ENCODE peak calls at places on chromosomes 7 and 10, in four cellular contexts. N is BJ, Y is transverse colon, T is gastrocnemius medialis. K is an unnamed sample.

GRCh38 chr10:124354411-124355382 is 64.0 kb downstream of the OAT start:
- DNase-seq in N (peak), Y (peak), T (no peak), K (no peak)

GRCh38 chr10:32379314-32379949 is 32.5 kb upstream of the EPC1 start:
- DNase-seq in N (peak), Y (no peak), T (no peak), K (no peak)

GRCh38 chr10:124742418-124743187 is 1.6 kb downstream of the FAM53B start:
- DNase-seq in N (no peak), Y (no peak), T (peak), K (no peak)

GRCh38 chr7:151313857-151314256 is 27.8 kb upstream of the NUB1 start:
- DNase-seq in N (no peak), Y (no peak), T (peak), K (no peak)

GRCh38 chr10:51602326-51602725 is 97.1 kb downstream of the CSTF2T start:
- DNase-seq in N (no peak), Y (no peak), T (no peak), K (no peak)

GRCh38 chr7:47571355-47572100 is 10.4 kb downstream of the TNS3 start:
- DNase-seq in N (peak), Y (peak), T (peak), K (peak)

GRCh38 chr10:6283632-6284031 is 80.9 kb downstream of the PFKFB3 start:
- DNase-seq in N (no peak), Y (no peak), T (no peak), K (no peak)

GRCh38 chr7:68406480-68406879 is 1191.8 kb upstream of the AUTS2 start:
- DNase-seq in N (no peak), Y (no peak), T (no peak), K (no peak)

GRCh38 chr10:113494736-113495135 is 58.1 kb upstream of the HABP2 start:
- DNase-seq in N (no peak), Y (no peak), T (no peak), K (no peak)

GRCh38 chr10:35834916-35835499 is 192.9 kb upstream of the FZD8 start:
- DNase-seq in N (no peak), Y (no peak), T (no peak), K (no peak)

GRCh38 chr10:16565604-16566003 is 43.9 kb upstream of the C1QL3 start:
- DNase-seq in N (no peak), Y (no peak), T (no peak), K (no peak)

GRCh38 chr7:23955145-23955544 is 245.1 kb downstream of the STK31 start:
- DNase-seq in N (no peak), Y (no peak), T (no peak), K (no peak)

GRCh38 chr10:101858723-101859500 is 15.3 kb upstream of the KCNIP2 start:
- DNase-seq in N (no peak), Y (no peak), T (no peak), K (no peak)

GRCh38 chr7:78879206-78879605 is 574.3 kb downstream of the MAGI2 start:
- DNase-seq in N (no peak), Y (no peak), T (no peak), K (no peak)

GRCh38 chr7:27097686-27098492 is 2.1 kb upstream of the HOXA1 start:
- DNase-seq in N (no peak), Y (no peak), T (no peak), K (no peak)

GRCh38 chr10:113958631-113959382 is 84.9 kb upstream of the ADRB1 start:
- DNase-seq in N (peak), Y (peak), T (no peak), K (peak)

GRCh38 chr7:105015631-105015965 is 1.6 kb downstream of the KMT2E start:
- DNase-seq in N (no peak), Y (peak), T (peak), K (no peak)

GRCh38 chr7:55639640-55640039 is 67.3 kb upstream of the VOPP1 start:
- DNase-seq in N (no peak), Y (no peak), T (no peak), K (no peak)

GRCh38 chr7:87435546-87435945 is 39.9 kb downstream of the ABCB4 start:
- DNase-seq in N (no peak), Y (no peak), T (no peak), K (peak)

GRCh38 chr10:66564341-66564740 is 361.5 kb upstream of the LRRTM3 start:
- DNase-seq in N (no peak), Y (no peak), T (no peak), K (peak)

GRCh38 chr10:17599089-17599488 is 18.1 kb downstream of the HACD1 start:
- DNase-seq in N (no peak), Y (no peak), T (no peak), K (no peak)

GRCh38 chr7:95608344-95609173 is 12.2 kb upstream of the PDK4 start:
- DNase-seq in N (peak), Y (peak), T (peak), K (peak)

GRCh38 chr7:117673839-117674238 is 194.0 kb downstream of the CFTR start:
- DNase-seq in N (no peak), Y (no peak), T (no peak), K (no peak)

GRCh38 chr7:49418964-49419363 is 354.5 kb upstream of the VWC2 start:
- DNase-seq in N (no peak), Y (no peak), T (no peak), K (no peak)

GRCh38 chr7:7438851-7439250 is 96.8 kb downstream of the COL28A1 start:
- DNase-seq in N (peak), Y (no peak), T (no peak), K (peak)

GRCh38 chr10:46028584-46029570 is 1.5 kb downstream of the NCOA4 start:
- DNase-seq in N (no peak), Y (peak), T (no peak), K (peak)

GRCh38 chr7:94182066-94182465 is 177.9 kb upstream of the BET1 start:
- DNase-seq in N (no peak), Y (no peak), T (no peak), K (peak)

GRCh38 chr7:20240080-20240926 is 23.1 kb upstream of the MACC1 start:
- DNase-seq in N (no peak), Y (no peak), T (no peak), K (no peak)

GRCh38 chr7:2248984-2249694 is 7.1 kb downstream of the NUDT1 start:
- DNase-seq in N (peak), Y (peak), T (peak), K (no peak)

GRCh38 chr10:98611432-98611831 is 164.7 kb upstream of the HPS1 start:
- DNase-seq in N (no peak), Y (no peak), T (peak), K (no peak)

GRCh38 chr7:6181136-6181535 is 91.3 kb downstream of the CYTH3 start:
- DNase-seq in N (no peak), Y (no peak), T (no peak), K (no peak)

GRCh38 chr10:17375936-17376584 is 78.3 kb downstream of the ST8SIA6 start:
- DNase-seq in N (no peak), Y (no peak), T (no peak), K (no peak)

GRCh38 chr7:87475359-87476178 is at the start of gene ABCB4:
- DNase-seq in N (no peak), Y (peak), T (peak), K (no peak)

GRCh38 chr10:52768114-52768532 is 4.5 kb downstream of the MBL2 start:
- DNase-seq in N (no peak), Y (no peak), T (no peak), K (no peak)

GRCh38 chr7:84914598-84914997 is 272.3 kb downstream of the SEMA3D start:
- DNase-seq in N (no peak), Y (no peak), T (no peak), K (no peak)

GRCh38 chr10:13117842-13118783 is 18.1 kb downstream of the OPTN start:
- DNase-seq in N (no peak), Y (no peak), T (peak), K (no peak)

GRCh38 chr7:25260862-25261454 is 32.7 kb upstream of the NPVF start:
- DNase-seq in N (no peak), Y (no peak), T (no peak), K (no peak)

GRCh38 chr7:141674201-141674671 is 27.7 kb downstream of the DENND11 start:
- DNase-seq in N (no peak), Y (no peak), T (no peak), K (peak)
- H3K4me3 ChIP-seq in N (no peak), Y (no peak), T (no peak), K (no peak)

GRCh38 chr10:92550924-92551323 is 23.0 kb downstream of the IDE start:
- DNase-seq in N (no peak), Y (no peak), T (no peak), K (no peak)
- TF ChIP-seq CTCF in N (no peak), Y (no peak), T (no peak), K (no peak)

DNA sequence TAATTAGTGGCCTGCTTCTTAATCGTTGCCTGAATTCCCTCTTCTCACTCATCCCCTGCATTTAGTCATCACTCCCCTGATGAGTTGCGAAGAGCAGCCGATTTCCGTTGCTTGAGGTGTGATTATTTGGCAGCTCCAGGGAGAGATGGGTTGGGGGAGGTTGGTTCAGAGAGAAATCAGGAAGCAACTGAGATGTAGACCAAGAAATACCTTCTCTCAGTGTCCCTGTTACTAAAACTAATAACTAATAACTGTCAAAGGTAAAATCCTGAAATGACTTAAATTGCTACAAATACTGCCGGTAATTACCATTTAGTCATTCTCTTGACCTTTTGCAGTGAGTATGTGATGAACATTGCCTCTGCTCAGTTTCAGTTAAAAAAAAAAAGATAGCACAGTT is 76.9 kb downstream of the ELMO1 start:
- DNase-seq in N (no peak), Y (no peak), T (no peak), K (no peak)
- H3K4me3 ChIP-seq in N (no peak), Y (no peak), T (no peak), K (no peak)

DNA sequence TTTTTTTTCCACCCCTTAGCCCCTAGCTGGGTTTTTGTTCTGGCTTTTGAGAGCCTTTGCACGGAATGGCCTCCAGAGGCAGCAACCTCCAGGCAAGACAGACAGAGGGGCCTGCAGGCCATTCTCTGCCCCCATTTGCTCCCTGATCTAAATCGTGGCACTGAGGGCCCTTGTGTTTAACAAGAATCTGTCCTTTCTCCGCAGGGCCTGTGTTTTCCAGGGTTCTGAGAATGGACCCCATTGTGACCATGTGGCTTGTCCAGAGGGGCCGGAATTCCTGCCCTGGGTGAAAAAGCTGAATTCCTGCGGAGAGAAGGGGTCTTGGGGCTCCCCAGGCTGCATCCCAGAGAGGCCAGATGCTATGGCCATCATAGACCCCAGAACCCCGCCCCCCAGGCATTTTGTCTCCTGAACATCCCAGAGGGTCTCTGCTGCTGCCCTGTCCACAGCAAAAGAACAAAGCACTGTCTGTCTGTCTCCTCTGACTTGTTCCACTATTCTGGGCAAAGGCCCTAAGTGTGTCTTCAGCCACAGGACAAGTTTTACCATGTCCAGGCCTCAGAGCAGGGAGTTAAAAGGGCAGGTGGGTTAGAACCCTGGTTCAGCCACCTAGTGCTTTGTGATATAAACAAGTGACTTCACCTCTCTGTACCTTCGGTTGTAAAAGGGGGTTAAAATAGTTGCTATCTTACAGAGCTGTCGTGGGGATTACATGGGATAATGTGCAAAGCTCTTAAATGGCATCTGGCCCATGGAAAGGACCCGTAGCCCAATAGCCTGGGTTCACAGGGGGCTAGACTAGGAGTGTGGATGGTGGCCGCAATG is 155.6 kb downstream of the SH3PXD2A start:
- DNase-seq in N (no peak), Y (no peak), T (no peak), K (no peak)
- TF ChIP-seq CTCF in N (no peak), Y (no peak), T (no peak), K (peak)

GRCh38 chr7:135285547-135285946 is 51.9 kb downstream of the STRA8 start:
- DNase-seq in N (no peak), Y (no peak), T (no peak), K (no peak)

GRCh38 chr7:135282621-135283295 is 49.1 kb downstream of the STRA8 start:
- DNase-seq in N (no peak), Y (no peak), T (no peak), K (no peak)

GRCh38 chr7:135277161-135277560 is 43.5 kb downstream of the STRA8 start:
- DNase-seq in N (no peak), Y (no peak), T (no peak), K (no peak)

GRCh38 chr7:135283959-135284638 is 50.5 kb downstream of the STRA8 start:
- DNase-seq in N (no peak), Y (no peak), T (no peak), K (no peak)

GRCh38 chr7:135281363-135281949 is 47.8 kb downstream of the STRA8 start:
- DNase-seq in N (peak), Y (peak), T (peak), K (peak)
- H3K4me3 ChIP-seq in N (no peak), Y (no peak), T (no peak), K (no peak)

GRCh38 chr7:42029405-42029804 is 207.6 kb downstream of the GLI3 start:
- DNase-seq in N (no peak), Y (no peak), T (no peak), K (no peak)

GRCh38 chr7:42023216-42023724 is 213.7 kb downstream of the GLI3 start:
- DNase-seq in N (no peak), Y (no peak), T (no peak), K (no peak)

GRCh38 chr7:42020067-42020466 is 216.9 kb downstream of the GLI3 start:
- DNase-seq in N (no peak), Y (no peak), T (no peak), K (no peak)

GRCh38 chr7:42027521-42027920 is 209.5 kb downstream of the GLI3 start:
- DNase-seq in N (no peak), Y (no peak), T (no peak), K (no peak)

DNA sequence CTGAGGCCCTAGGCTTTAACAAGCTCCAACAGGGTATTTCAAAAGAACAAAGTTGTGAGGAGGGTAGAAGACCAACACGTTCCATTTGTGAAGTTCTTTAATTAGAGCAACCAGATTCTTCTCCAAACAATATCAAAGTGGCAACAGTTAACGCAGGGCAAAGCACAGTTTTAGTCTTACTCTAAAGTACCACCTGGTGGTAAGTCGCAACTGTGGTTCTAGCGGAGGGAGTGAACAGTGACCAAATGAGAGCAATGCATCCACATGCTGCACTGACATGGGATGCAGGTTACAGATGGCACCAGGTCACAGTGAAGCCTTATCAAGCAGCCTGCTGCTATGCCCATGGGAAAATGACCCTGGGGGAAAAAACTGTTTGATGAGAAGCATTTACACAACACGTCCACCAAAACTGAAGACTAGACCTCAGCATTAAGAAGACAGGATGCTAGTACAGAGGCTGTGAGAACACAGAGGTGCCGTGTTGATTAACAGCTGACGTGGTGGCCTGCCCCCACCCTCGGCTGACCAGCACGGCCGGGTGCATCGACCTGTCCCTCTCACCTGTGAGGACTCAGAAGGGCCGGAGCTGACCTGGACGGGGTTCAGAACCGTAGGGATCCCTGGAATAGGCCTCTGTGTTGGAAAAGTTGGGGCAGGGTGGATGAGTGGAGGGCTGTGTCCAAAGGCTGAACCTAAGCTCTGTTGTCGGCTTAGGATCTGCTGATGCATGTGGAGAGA is 211.2 kb downstream of the GLI3 start:
- DNase-seq in N (no peak), Y (no peak), T (no peak), K (no peak)
- TF ChIP-seq CTCF in N (no peak), Y (no peak), T (no peak), K (no peak)

GRCh38 chr7:1236132-1236655 is 3.5 kb downstream of the UNCX start:
- DNase-seq in N (no peak), Y (no peak), T (no peak), K (no peak)
- H3K4me3 ChIP-seq in N (no peak), Y (no peak), T (no peak), K (no peak)

GRCh38 chr10:20765066-20765465 is 132.0 kb downstream of the NEBL start:
- DNase-seq in N (no peak), Y (no peak), T (no peak), K (no peak)
- TF ChIP-seq CTCF in N (no peak), Y (no peak), T (no peak), K (no peak)

GRCh38 chr7:129877146-129877792 is 75.5 kb downstream of the UBE2H start:
- DNase-seq in N (no peak), Y (no peak), T (peak), K (no peak)

GRCh38 chr7:129875160-129875559 is 77.6 kb downstream of the UBE2H start:
- DNase-seq in N (no peak), Y (no peak), T (no peak), K (no peak)

GRCh38 chr7:129872054-129872453 is 80.7 kb downstream of the UBE2H start:
- DNase-seq in N (no peak), Y (no peak), T (no peak), K (no peak)

GRCh38 chr7:129874722-129875121 is 78.0 kb downstream of the UBE2H start:
- DNase-seq in N (no peak), Y (no peak), T (no peak), K (no peak)

GRCh38 chr7:129875745-129876411 is 76.9 kb downstream of the UBE2H start:
- DNase-seq in N (no peak), Y (no peak), T (no peak), K (no peak)
- H3K4me3 ChIP-seq in N (no peak), Y (no peak), T (peak), K (no peak)

GRCh38 chr7:139531094-139531493 is 7.6 kb downstream of the CLEC2L start:
- DNase-seq in N (no peak), Y (no peak), T (no peak), K (no peak)

GRCh38 chr7:139532636-139533035 is 9.2 kb downstream of the CLEC2L start:
- DNase-seq in N (no peak), Y (no peak), T (no peak), K (no peak)

GRCh38 chr7:139536158-139536557 is 12.7 kb downstream of the CLEC2L start:
- DNase-seq in N (no peak), Y (no peak), T (no peak), K (no peak)

GRCh38 chr7:139539231-139539630 is 15.7 kb downstream of the CLEC2L start:
- DNase-seq in N (no peak), Y (no peak), T (no peak), K (no peak)

GRCh38 chr7:139535252-139535651 is 11.8 kb downstream of the CLEC2L start:
- DNase-seq in N (no peak), Y (no peak), T (no peak), K (no peak)
- TF ChIP-seq CTCF in N (no peak), Y (no peak), T (no peak), K (no peak)